ENCODE peak calls at places on chromosome 3, in eight cellular contexts. W, Y, M, S, H, O, J and C are unnamed samples. For H3K4me1, the result is how much of the 10 kb centered on the place peaks cover.

GRCh38 chr3:123993818-123994217 is 1.9 kb upstream of the ROPN1 start:
- DNase-seq in W (no peak), Y (no peak), M (no peak), S (no peak), H (no peak), O (no peak), J (no peak), C (no peak)

GRCh38 chr3:11917051-11917450 is 70.4 kb upstream of the TAMM41 start:
- DNase-seq in W (no peak), Y (no peak), M (peak), S (no peak), H (no peak), O (no peak), J (no peak), C (peak)

GRCh38 chr3:186456636-186457265 is 87.4 kb downstream of the CRYGS start:
- DNase-seq in W (no peak), Y (no peak), M (no peak), S (no peak), H (no peak), O (no peak), J (peak), C (no peak)

GRCh38 chr3:52099006-52099405 is 42.6 kb upstream of the DUSP7 start:
- DNase-seq in W (peak), Y (no peak), M (peak), S (no peak), H (no peak), O (no peak), J (no peak), C (peak)

GRCh38 chr3:193805448-193805847 is 212.4 kb downstream of the OPA1 start:
- DNase-seq in W (peak), Y (peak), M (no peak), S (peak), H (peak), O (peak), J (no peak), C (no peak)

GRCh38 chr3:142117052-142117451 is 32.3 kb downstream of the TFDP2 start:
- DNase-seq in W (no peak), Y (peak), M (no peak), S (no peak), H (no peak), O (no peak), J (no peak), C (no peak)

GRCh38 chr3:66320390-66320789 is 99.6 kb downstream of the SLC25A26 start:
- DNase-seq in W (no peak), Y (no peak), M (no peak), S (no peak), H (no peak), O (no peak), J (no peak), C (no peak)

GRCh38 chr3:159130108-159130507 is 328.3 kb downstream of the MFSD1 start:
- DNase-seq in W (no peak), Y (peak), M (no peak), S (peak), H (no peak), O (no peak), J (peak), C (no peak)

GRCh38 chr3:194206375-194206774 is 70.4 kb downstream of the HES1 start:
- DNase-seq in W (peak), Y (peak), M (no peak), S (peak), H (no peak), O (peak), J (no peak), C (peak)

GRCh38 chr3:165854696-165855095 is 17.5 kb upstream of the BCHE start:
- DNase-seq in W (no peak), Y (no peak), M (no peak), S (no peak), H (no peak), O (no peak), J (peak), C (no peak)

GRCh38 chr3:13043656-13044055 is 29.6 kb downstream of the IQSEC1 start:
- DNase-seq in W (no peak), Y (no peak), M (no peak), S (no peak), H (no peak), O (no peak), J (no peak), C (no peak)

GRCh38 chr3:124407260-124407659 is 323.0 kb upstream of the UMPS start:
- DNase-seq in W (no peak), Y (peak), M (no peak), S (no peak), H (no peak), O (no peak), J (no peak), C (no peak)

GRCh38 chr3:178083906-178084823 is 452.1 kb upstream of the KCNMB2 start:
- DNase-seq in W (no peak), Y (no peak), M (no peak), S (no peak), H (peak), O (no peak), J (peak), C (no peak)

GRCh38 chr3:27220166-27220565 is 149.0 kb downstream of the NEK10 start:
- DNase-seq in W (no peak), Y (no peak), M (no peak), S (no peak), H (no peak), O (no peak), J (no peak), C (no peak)

GRCh38 chr3:119175869-119176756 is 2.7 kb downstream of the UPK1B start:
- DNase-seq in W (no peak), Y (peak), M (no peak), S (peak), H (peak), O (peak), J (no peak), C (no peak)

GRCh38 chr3:20185364-20185732 is 658 bp downstream of the SGO1 start:
- DNase-seq in W (no peak), Y (peak), M (no peak), S (no peak), H (no peak), O (no peak), J (peak), C (no peak)

GRCh38 chr3:50617096-50617791 is at the start of gene MAPKAPK3:
- DNase-seq in W (peak), Y (no peak), M (peak), S (peak), H (no peak), O (peak), J (peak), C (peak)

GRCh38 chr3:15460891-15461524 is 33.6 kb downstream of the EAF1 start:
- DNase-seq in W (no peak), Y (no peak), M (no peak), S (no peak), H (no peak), O (no peak), J (no peak), C (no peak)

GRCh38 chr3:152524198-152525140 is 255.7 kb downstream of the MBNL1 start:
- DNase-seq in W (no peak), Y (peak), M (no peak), S (peak), H (no peak), O (peak), J (peak), C (no peak)

GRCh38 chr3:15520804-15521572 is 518 bp downstream of the COLQ start:
- DNase-seq in W (no peak), Y (no peak), M (no peak), S (no peak), H (no peak), O (no peak), J (no peak), C (no peak)

GRCh38 chr3:108899530-108899929 is 54.1 kb downstream of the GUCA1C start:
- DNase-seq in W (no peak), Y (no peak), M (no peak), S (no peak), H (no peak), O (no peak), J (peak), C (no peak)

GRCh38 chr3:112531358-112531781 is 30.4 kb downstream of the ATG3 start:
- DNase-seq in W (no peak), Y (peak), M (no peak), S (no peak), H (peak), O (no peak), J (peak), C (no peak)

GRCh38 chr3:143182861-143183667 is 63.5 kb downstream of the CHST2 start:
- DNase-seq in W (no peak), Y (no peak), M (no peak), S (no peak), H (no peak), O (no peak), J (no peak), C (no peak)
- H3K4me1 ChIP-seq in W (under half), Y (under half), M (under half), S (under half), H (under half), O (under half), J (under half), C (under half)

DNA sequence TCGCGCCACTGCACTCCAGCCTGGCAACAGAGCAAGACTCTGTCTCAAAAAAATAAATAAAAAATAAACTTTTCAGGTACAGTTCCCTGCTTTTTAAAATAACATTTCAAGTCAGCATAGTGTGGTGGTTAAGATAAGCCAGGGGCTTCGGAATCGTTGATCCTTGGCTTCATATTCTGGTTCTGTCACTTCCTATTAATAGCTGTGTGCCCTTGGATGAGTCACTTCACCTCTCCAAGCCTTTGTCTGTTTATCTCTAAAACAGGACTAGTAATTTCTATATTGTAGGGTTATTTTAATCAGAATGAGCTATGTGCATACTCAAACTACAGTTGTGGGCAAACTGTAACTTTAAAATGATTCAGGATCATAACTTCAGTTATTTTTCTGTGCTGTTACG is 53.8 kb upstream of the SENP5 start:
- DNase-seq in W (no peak), Y (peak), M (no peak), S (no peak), H (no peak), O (no peak), J (no peak), C (no peak)
- H3K27ac ChIP-seq in W (no peak), Y (no peak), M (no peak), S (no peak), H (no peak), O (no peak), J (no peak), C (no peak)

GRCh38 chr3:157128771-157129671 is 30.9 kb downstream of the CCNL1 start:
- DNase-seq in W (no peak), Y (peak), M (peak), S (peak), H (peak), O (peak), J (peak), C (no peak)
- H3K4me1 ChIP-seq in W (under half), Y (under half), M (under half), S (half or more), H (half or more), O (half or more), J (under half), C (under half)

DNA sequence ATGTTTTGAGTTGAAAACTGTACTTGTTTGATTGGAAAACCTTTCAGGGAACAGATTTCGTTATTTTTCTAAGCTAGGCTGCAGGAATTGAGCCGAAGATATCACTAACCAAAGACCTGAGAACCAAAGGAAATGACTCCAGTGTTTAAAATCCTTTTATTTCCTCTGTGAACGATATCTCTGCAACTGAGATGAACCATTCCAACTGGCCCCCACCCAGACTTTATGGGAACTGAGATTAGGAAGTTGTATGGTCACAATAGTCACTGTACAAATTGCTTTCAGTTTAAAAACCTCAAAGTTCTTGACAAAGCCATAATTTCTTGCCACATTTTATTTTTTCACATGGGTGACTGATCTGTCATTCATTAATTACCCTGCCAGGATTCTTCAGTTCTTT is 232.4 kb downstream of the RBMS3 start:
- DNase-seq in W (peak), Y (peak), M (no peak), S (no peak), H (no peak), O (no peak), J (no peak), C (no peak)
- H3K27ac ChIP-seq in W (peak), Y (no peak), M (no peak), S (peak), H (no peak), O (no peak), J (no peak), C (peak)